ENCODE peak calls at places on chromosomes 1 and 21, in six cellular contexts. O is body of pancreas, C is transverse colon, N is heart left ventricle, V is prostate gland, Q is right lobe of liver. K is an unnamed sample. For H3K27me3, the result is how much of the 10 kb centered on the place peaks cover.

GRCh38 chr1:112544753-112545152 is 36.0 kb downstream of the WNT2B start:
- DNase-seq in O (no peak), C (no peak), N (no peak), V (no peak), Q (no peak), K (no peak)

GRCh38 chr1:96962807-96963206 is 241.2 kb downstream of the PTBP2 start:
- DNase-seq in O (peak), C (no peak), N (no peak), V (peak), Q (no peak), K (no peak)

GRCh38 chr1:69305621-69306020 is 262.1 kb upstream of the LRRC7 start:
- DNase-seq in O (no peak), C (no peak), N (no peak), V (no peak), Q (no peak), K (no peak)

GRCh38 chr1:27686223-27686990 is 14.4 kb upstream of the IFI6 start:
- DNase-seq in O (no peak), C (peak), N (no peak), V (no peak), Q (no peak), K (no peak)

GRCh38 chr1:19423130-19423529 is 62.2 kb downstream of the CAPZB start:
- DNase-seq in O (no peak), C (no peak), N (no peak), V (no peak), Q (no peak), K (no peak)

GRCh38 chr1:193242000-193242399 is 55.6 kb upstream of the B3GALT2 start:
- DNase-seq in O (no peak), C (no peak), N (no peak), V (no peak), Q (no peak), K (no peak)

GRCh38 chr21:43768868-43769167 is 7.3 kb downstream of the CSTB start:
- DNase-seq in O (no peak), C (no peak), N (no peak), V (no peak), Q (no peak), K (no peak)

GRCh38 chr1:229430761-229431269 is 3.1 kb downstream of the ACTA1 start:
- DNase-seq in O (peak), C (peak), N (peak), V (no peak), Q (peak), K (no peak)

GRCh38 chr21:31310750-31311149 is 33.3 kb downstream of the TIAM1 start:
- DNase-seq in O (no peak), C (no peak), N (no peak), V (peak), Q (no peak), K (no peak)

GRCh38 chr1:112772781-112773180 is 57.6 kb upstream of the PPM1J start:
- DNase-seq in O (no peak), C (no peak), N (no peak), V (no peak), Q (no peak), K (no peak)

GRCh38 chr1:234963180-234963903 is 165.3 kb downstream of the TOMM20 start:
- DNase-seq in O (peak), C (peak), N (peak), V (peak), Q (peak), K (no peak)

GRCh38 chr1:226185153-226186036 is 1.1 kb downstream of the ACBD3 start:
- DNase-seq in O (no peak), C (no peak), N (no peak), V (no peak), Q (no peak), K (no peak)

GRCh38 chr1:62196091-62196690 is 1.5 kb downstream of the L1TD1 start:
- DNase-seq in O (no peak), C (no peak), N (no peak), V (no peak), Q (no peak), K (no peak)

GRCh38 chr1:244216836-244217235 is 165.8 kb downstream of the ZBTB18 start:
- DNase-seq in O (no peak), C (no peak), N (no peak), V (no peak), Q (no peak), K (no peak)

GRCh38 chr21:16279658-16280581 is 550.1 kb downstream of the USP25 start:
- DNase-seq in O (no peak), C (no peak), N (no peak), V (peak), Q (peak), K (peak)

GRCh38 chr1:107255469-107255868 is 114.6 kb downstream of the NTNG1 start:
- DNase-seq in O (no peak), C (no peak), N (no peak), V (no peak), Q (no peak), K (no peak)

GRCh38 chr1:205298191-205298994 is 23.2 kb downstream of the NUAK2 start:
- DNase-seq in O (peak), C (no peak), N (no peak), V (no peak), Q (no peak), K (no peak)

GRCh38 chr1:229758101-229759036 is 132.3 kb downstream of the URB2 start:
- DNase-seq in O (no peak), C (no peak), N (no peak), V (no peak), Q (no peak), K (no peak)

GRCh38 chr1:173479649-173480048 is 2.5 kb downstream of the PRDX6 start:
- DNase-seq in O (no peak), C (no peak), N (no peak), V (no peak), Q (no peak), K (no peak)

GRCh38 chr1:19597463-19598309 is 46.4 kb upstream of the NBL1 start:
- DNase-seq in O (no peak), C (no peak), N (no peak), V (peak), Q (no peak), K (no peak)

GRCh38 chr1:244388961-244389360 is 62.7 kb downstream of the ADSS2 start:
- DNase-seq in O (no peak), C (no peak), N (no peak), V (no peak), Q (no peak), K (no peak)

GRCh38 chr1:109639841-109640184 is 16.1 kb upstream of the GSTM4 start:
- DNase-seq in O (no peak), C (peak), N (no peak), V (no peak), Q (no peak), K (no peak)

GRCh38 chr1:33459766-33460543 is 12.5 kb upstream of the ZSCAN20 start:
- DNase-seq in O (no peak), C (no peak), N (no peak), V (no peak), Q (no peak), K (no peak)

GRCh38 chr1:241317676-241318075 is 39.3 kb downstream of the RGS7 start:
- DNase-seq in O (no peak), C (no peak), N (no peak), V (no peak), Q (no peak), K (no peak)

GRCh38 chr1:6460349-6461236 is 5.4 kb downstream of the TNFRSF25 start:
- DNase-seq in O (no peak), C (no peak), N (no peak), V (no peak), Q (no peak), K (no peak)

GRCh38 chr1:25050165-25050564 is 120.1 kb upstream of the RUNX3 start:
- DNase-seq in O (no peak), C (no peak), N (no peak), V (no peak), Q (no peak), K (no peak)

GRCh38 chr1:210739627-210740026 is 394.3 kb downstream of the KCNH1 start:
- DNase-seq in O (no peak), C (no peak), N (no peak), V (no peak), Q (no peak), K (no peak)

GRCh38 chr1:201599548-201599947 is 60.6 kb downstream of the NAV1 start:
- DNase-seq in O (no peak), C (no peak), N (no peak), V (no peak), Q (no peak), K (no peak)

GRCh38 chr1:245156736-245157505 is 2.1 kb downstream of the KIF26B start:
- DNase-seq in O (no peak), C (no peak), N (no peak), V (no peak), Q (no peak), K (no peak)

GRCh38 chr1:236065509-236066005 is 667 bp upstream of the NID1 start:
- DNase-seq in O (no peak), C (no peak), N (no peak), V (no peak), Q (no peak), K (no peak)

DNA sequence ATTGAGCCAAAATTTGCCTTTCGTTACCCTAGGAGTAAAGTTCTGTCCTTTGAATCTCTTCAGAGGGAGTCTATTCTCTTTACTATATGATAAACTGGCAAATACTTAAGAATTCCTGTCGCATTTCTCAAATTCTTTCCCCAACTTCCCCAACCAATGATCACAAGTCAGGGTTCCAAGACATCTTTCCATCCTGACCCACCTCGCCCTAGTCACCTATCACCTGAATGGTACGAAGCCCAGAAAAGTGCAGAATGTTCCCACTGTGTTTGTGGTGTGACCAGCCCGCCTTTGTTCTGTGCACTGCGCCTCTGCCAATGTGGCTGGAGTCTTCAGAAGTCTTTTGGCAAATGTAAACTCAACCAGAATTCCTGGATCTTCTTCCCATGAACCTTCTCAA is 132.5 kb downstream of the RNF220 start:
- DNase-seq in O (no peak), C (no peak), N (no peak), V (no peak), Q (no peak), K (no peak)
- H3K27me3 ChIP-seq in O (under half), C (under half), N (under half), V (under half), Q (under half), K (under half)

DNA sequence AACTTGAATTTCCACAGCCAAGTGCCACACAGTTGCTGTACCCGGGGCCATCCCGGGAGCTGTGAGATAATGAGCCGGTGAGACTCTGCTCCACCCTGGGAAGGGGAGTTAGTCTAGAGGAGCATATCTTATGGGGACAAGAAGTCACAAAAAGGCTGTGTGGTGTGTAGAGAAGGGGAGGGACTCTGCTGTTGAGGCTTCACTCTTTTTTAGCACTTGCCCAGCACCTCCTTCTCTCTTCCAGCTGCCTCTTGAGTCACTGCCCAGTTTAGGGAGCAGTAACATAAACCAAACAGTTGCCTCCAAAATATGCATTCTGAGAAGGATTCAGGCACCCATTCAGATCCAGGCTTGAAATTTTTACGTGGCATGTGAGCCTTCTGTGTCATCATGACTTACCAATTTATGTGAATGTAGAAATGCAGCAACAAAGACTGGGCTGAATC is 744 bp upstream of the WDR26 start:
- DNase-seq in O (no peak), C (no peak), N (no peak), V (peak), Q (no peak), K (no peak)
- H3K4me3 ChIP-seq in O (peak), C (peak), N (peak), V (peak), Q (peak), K (peak)

DNA sequence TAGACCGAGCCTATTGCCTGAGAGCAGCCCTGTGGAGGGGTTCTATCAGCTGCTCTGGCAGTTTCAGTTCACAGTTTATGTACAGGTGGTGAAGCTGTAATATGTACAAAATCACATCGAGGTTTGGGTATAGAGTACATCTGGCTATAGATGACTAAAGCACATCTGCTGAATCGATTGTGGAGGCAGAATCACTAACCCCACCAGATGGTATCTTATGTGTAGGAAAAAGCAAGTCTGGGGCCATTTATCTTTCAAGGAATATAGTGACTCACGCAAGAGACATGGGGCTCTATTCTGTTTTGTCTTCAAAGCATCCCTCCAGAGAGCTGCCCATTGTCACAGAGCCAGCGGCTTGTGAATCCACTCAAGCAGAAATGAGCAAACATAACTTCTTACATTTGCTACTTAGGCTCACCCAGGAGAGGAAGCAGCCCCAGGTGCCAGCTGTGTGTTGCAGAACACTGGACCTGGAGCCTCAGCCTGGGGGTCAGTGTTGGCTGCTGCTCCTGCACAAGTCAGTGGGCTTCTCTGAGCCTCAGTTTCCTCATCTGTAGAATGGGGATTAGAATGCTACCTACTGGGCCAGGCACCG is 21.3 kb downstream of the MIIP start:
- DNase-seq in O (no peak), C (no peak), N (no peak), V (peak), Q (no peak), K (peak)
- TF ChIP-seq POLR2A in O (no peak), C (no peak), N (no peak), V (no peak), Q (no peak), K (no peak)

GRCh38 chr1:179745743-179746142 is 2.7 kb downstream of the FAM163A start:
- DNase-seq in O (no peak), C (no peak), N (no peak), V (no peak), Q (no peak), K (no peak)
- H3K27me3 ChIP-seq in O (under half), C (half or more), N (under half), V (under half), Q (under half), K (under half)

DNA sequence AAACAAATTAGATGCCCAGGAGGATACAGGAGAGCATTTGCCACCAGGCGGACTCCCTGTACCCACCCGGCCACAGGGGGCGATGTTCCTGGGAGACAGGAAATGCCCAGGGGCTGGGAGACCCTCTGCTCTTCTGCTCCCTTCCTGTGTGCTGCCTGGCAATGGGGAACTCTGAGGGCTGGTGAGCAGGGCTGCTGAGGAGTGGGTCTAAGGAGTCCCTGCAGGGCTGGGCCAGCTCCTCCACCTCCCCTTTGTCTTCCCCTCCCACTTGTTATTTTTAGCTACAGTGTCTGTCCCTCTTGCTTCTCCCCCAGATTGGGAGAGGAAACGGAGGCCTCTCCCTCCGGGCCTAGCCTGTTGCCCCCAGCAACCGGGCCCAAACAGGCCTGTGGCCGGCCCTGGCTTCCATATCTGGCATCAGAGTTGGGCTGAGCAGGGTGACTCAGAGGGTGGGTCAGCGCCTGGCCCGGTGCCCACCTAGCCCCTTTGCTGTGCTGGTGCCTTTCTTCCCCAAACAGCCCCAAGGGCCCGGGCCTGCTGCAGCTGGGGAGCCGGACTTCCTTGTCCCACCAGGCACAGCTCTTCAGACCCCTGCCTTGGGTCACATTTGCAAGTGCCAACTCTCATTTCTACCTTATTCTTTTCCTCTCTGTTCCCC is 11.7 kb downstream of the LMNA start:
- DNase-seq in O (peak), C (peak), N (peak), V (no peak), Q (peak), K (peak)
- H3K4me3 ChIP-seq in O (no peak), C (peak), N (peak), V (no peak), Q (no peak), K (peak)

DNA sequence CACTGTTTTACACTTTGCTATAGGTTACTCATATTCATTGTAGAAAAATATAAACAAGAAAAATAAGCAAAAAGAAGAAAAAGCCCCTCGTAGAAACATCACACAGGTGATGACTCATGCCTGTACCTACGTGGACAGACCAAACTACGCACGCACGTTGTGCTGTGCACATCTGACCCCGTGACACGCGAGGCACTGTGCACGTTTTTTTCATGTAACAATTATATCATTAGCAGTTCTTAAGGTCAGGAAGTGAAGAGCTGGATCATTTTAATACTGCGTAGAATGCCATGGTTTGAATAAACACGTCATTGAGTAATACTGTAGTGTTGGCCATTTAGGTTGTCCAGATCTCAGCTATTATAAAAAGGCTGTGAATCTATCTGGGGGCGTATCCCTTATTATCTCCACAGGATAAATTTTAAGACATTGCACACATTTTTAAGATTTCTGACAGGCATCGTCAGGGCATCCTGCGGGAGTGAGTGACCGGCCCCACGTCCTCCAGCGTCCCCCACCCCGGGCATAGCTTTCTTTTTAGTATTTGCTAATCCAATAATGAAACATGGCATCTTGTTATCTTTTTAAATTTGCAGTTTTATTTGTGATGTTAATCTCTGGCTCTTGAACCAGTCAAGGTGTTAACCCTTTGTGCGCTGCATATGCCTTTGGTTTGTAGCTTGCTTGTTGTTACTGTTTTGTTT is 23.4 kb upstream of the ADARB1 start:
- DNase-seq in O (no peak), C (no peak), N (no peak), V (no peak), Q (no peak), K (no peak)
- TF ChIP-seq POLR2A in O (no peak), C (no peak), N (no peak), V (no peak), Q (no peak), K (no peak)

GRCh38 chr1:228076796-228077430 is 5.6 kb upstream of the ARF1 start:
- DNase-seq in O (no peak), C (peak), N (no peak), V (no peak), Q (no peak), K (no peak)

GRCh38 chr1:228077565-228078330 is 4.8 kb upstream of the ARF1 start:
- DNase-seq in O (no peak), C (no peak), N (no peak), V (no peak), Q (no peak), K (no peak)

GRCh38 chr1:228074954-228075730 is 7.4 kb upstream of the ARF1 start:
- DNase-seq in O (no peak), C (peak), N (peak), V (no peak), Q (no peak), K (no peak)

GRCh38 chr1:228073870-228074545 is 8.5 kb upstream of the ARF1 start:
- DNase-seq in O (no peak), C (no peak), N (no peak), V (no peak), Q (no peak), K (peak)

GRCh38 chr1:228075801-228076271 is 6.7 kb upstream of the ARF1 start:
- DNase-seq in O (no peak), C (no peak), N (peak), V (no peak), Q (no peak), K (peak)
- H3K27me3 ChIP-seq in O (under half), C (under half), N (under half), V (under half), Q (under half), K (under half)